ENCODE peak calls at places on chromosomes 6 and 20, in eight cellular contexts. I is cardiac muscle cell, W is brain microvascular endothelial cell, K is fibroblast of pulmonary artery, J is HCT116, U is neural progenitor cell, G is fibroblast of mammary gland, D is AG04449. B is an unnamed sample.

GRCh38 chr6:75689576-75689975 is 59.5 kb upstream of the MYO6 start:
- DNase-seq in I (no peak), W (no peak), K (no peak), J (no peak), U (no peak), G (no peak), D (no peak), B (no peak)

GRCh38 chr6:4759997-4760396 is 16.2 kb upstream of the CDYL start:
- DNase-seq in I (no peak), W (no peak), K (no peak), J (no peak), U (no peak), G (no peak), D (no peak), B (no peak)

GRCh38 chr20:11329271-11329670 is 588.4 kb upstream of the BTBD3 start:
- DNase-seq in I (no peak), W (no peak), K (no peak), J (no peak), U (no peak), G (no peak), D (no peak), B (peak)

GRCh38 chr6:89574860-89575561 is 63.5 kb downstream of the LYRM2 start:
- DNase-seq in I (no peak), W (no peak), K (no peak), J (no peak), U (no peak), G (no peak), D (no peak), B (peak)

GRCh38 chr6:19705606-19706005 is 131.6 kb upstream of the ID4 start:
- DNase-seq in I (no peak), W (no peak), K (no peak), J (no peak), U (no peak), G (no peak), D (no peak), B (peak)

GRCh38 chr6:97316982-97317381 is 34.0 kb upstream of the MMS22L start:
- DNase-seq in I (no peak), W (no peak), K (no peak), J (no peak), U (no peak), G (no peak), D (no peak), B (peak)

GRCh38 chr20:59171986-59172385 is 8.4 kb downstream of the ZNF831 start:
- DNase-seq in I (no peak), W (no peak), K (no peak), J (no peak), U (no peak), G (no peak), D (no peak), B (no peak)

GRCh38 chr6:105424177-105424783 is 21.4 kb upstream of the PREP start:
- DNase-seq in I (peak), W (peak), K (peak), J (peak), U (peak), G (peak), D (no peak), B (peak)

GRCh38 chr6:53894086-53894485 is 99.3 kb downstream of the LRRC1 start:
- DNase-seq in I (peak), W (no peak), K (peak), J (no peak), U (no peak), G (peak), D (no peak), B (peak)

GRCh38 chr20:52192296-52193007 is 873 bp upstream of the ZFP64 start:
- DNase-seq in I (no peak), W (no peak), K (peak), J (peak), U (peak), G (no peak), D (no peak), B (no peak)

GRCh38 chr6:20211941-20212391 is 303 bp downstream of the MBOAT1 start:
- DNase-seq in I (peak), W (no peak), K (peak), J (no peak), U (peak), G (no peak), D (no peak), B (peak)

GRCh38 chr20:34573541-34573940 is 15.0 kb downstream of the MAP1LC3A start:
- DNase-seq in I (no peak), W (no peak), K (no peak), J (no peak), U (no peak), G (no peak), D (no peak), B (no peak)

GRCh38 chr6:132279592-132280139 is 121.6 kb downstream of the MOXD1 start:
- DNase-seq in I (peak), W (peak), K (peak), J (peak), U (peak), G (peak), D (no peak), B (peak)

GRCh38 chr6:15254074-15254975 is 8.5 kb downstream of the JARID2 start:
- DNase-seq in I (peak), W (peak), K (peak), J (no peak), U (peak), G (peak), D (no peak), B (peak)

GRCh38 chr6:98880486-98880885 is 46.1 kb downstream of the POU3F2 start:
- DNase-seq in I (no peak), W (no peak), K (no peak), J (no peak), U (no peak), G (no peak), D (no peak), B (no peak)

GRCh38 chr6:75488026-75488425 is 5.6 kb downstream of the FILIP1 start:
- DNase-seq in I (peak), W (peak), K (peak), J (no peak), U (no peak), G (peak), D (peak), B (no peak)

GRCh38 chr6:15588966-15589634 is 73.7 kb downstream of the DTNBP1 start:
- DNase-seq in I (peak), W (peak), K (peak), J (no peak), U (no peak), G (peak), D (peak), B (peak)

GRCh38 chr6:20943036-20943627 is 408.9 kb downstream of the CDKAL1 start:
- DNase-seq in I (no peak), W (no peak), K (no peak), J (no peak), U (no peak), G (no peak), D (no peak), B (no peak)

GRCh38 chr20:64038252-64038578 is 2.2 kb downstream of the C20orf204 start:
- DNase-seq in I (no peak), W (no peak), K (no peak), J (peak), U (no peak), G (no peak), D (no peak), B (no peak)

GRCh38 chr6:47579040-47579439 is 101.5 kb downstream of the CD2AP start:
- DNase-seq in I (no peak), W (no peak), K (no peak), J (no peak), U (no peak), G (peak), D (no peak), B (no peak)

GRCh38 chr6:134826889-134827737 is 122.8 kb downstream of the ALDH8A1 start:
- DNase-seq in I (peak), W (peak), K (peak), J (no peak), U (no peak), G (peak), D (peak), B (peak)

GRCh38 chr6:160974304-160974771 is 17.2 kb upstream of the MAP3K4 start:
- DNase-seq in I (peak), W (peak), K (peak), J (no peak), U (no peak), G (peak), D (peak), B (peak)

GRCh38 chr6:5569491-5569890 is 308.2 kb downstream of the FARS2 start:
- DNase-seq in I (no peak), W (no peak), K (no peak), J (no peak), U (no peak), G (peak), D (no peak), B (peak)

GRCh38 chr6:296151-297122 is 4.2 kb downstream of the DUSP22 start:
- DNase-seq in I (peak), W (no peak), K (peak), J (no peak), U (no peak), G (no peak), D (no peak), B (no peak)
- TF ChIP-seq CTCF in I (no peak), W (no peak), K (no peak), J (no peak), U (no peak), G (no peak), D (no peak), B (no peak)

GRCh38 chr20:54345301-54345724 is 130.1 kb upstream of the DOK5 start:
- DNase-seq in I (peak), W (peak), K (peak), J (peak), U (no peak), G (peak), D (peak), B (peak)
- H3K4me3 ChIP-seq in I (no peak), W (no peak), K (no peak), J (no peak), U (no peak), G (no peak), D (no peak), B (no peak)

GRCh38 chr6:117829594-117830319 is 77.3 kb upstream of the SLC35F1 start:
- DNase-seq in I (peak), W (peak), K (peak), J (peak), U (peak), G (peak), D (no peak), B (peak)
- TF ChIP-seq CTCF in I (peak), W (peak), K (peak), J (peak), U (peak), G (peak), D (no peak), B (peak)

DNA sequence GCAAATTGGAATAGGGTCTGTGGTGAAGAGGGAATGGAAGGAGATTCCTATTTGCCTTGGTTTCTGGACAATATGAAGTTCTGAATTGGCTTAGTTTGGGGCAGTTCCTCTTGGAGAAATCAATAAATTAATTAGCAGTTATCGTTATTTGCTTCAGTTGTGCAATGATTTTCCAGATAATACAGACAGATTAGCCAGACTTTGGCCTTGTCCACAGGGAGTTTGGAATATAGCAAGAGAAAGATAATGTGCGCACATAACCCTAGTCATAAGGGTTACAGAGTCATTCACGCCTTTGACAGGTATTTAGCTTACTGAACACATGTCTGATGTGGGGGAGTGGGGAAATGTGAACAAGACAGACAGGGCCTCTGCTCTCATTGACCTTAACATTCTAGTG is 1.3 kb downstream of the ATRN start:
- DNase-seq in I (no peak), W (no peak), K (no peak), J (no peak), U (no peak), G (no peak), D (no peak), B (peak)
- H3K4me3 ChIP-seq in I (peak), W (peak), K (peak), J (peak), U (peak), G (peak), D (peak), B (peak)

GRCh38 chr6:66096679-66097078 is 389.7 kb upstream of the EYS start:
- DNase-seq in I (no peak), W (no peak), K (no peak), J (no peak), U (no peak), G (no peak), D (no peak), B (no peak)
- TF ChIP-seq CTCF in I (no peak), W (no peak), K (no peak), J (no peak), U (no peak), G (no peak), D (no peak), B (no peak)

DNA sequence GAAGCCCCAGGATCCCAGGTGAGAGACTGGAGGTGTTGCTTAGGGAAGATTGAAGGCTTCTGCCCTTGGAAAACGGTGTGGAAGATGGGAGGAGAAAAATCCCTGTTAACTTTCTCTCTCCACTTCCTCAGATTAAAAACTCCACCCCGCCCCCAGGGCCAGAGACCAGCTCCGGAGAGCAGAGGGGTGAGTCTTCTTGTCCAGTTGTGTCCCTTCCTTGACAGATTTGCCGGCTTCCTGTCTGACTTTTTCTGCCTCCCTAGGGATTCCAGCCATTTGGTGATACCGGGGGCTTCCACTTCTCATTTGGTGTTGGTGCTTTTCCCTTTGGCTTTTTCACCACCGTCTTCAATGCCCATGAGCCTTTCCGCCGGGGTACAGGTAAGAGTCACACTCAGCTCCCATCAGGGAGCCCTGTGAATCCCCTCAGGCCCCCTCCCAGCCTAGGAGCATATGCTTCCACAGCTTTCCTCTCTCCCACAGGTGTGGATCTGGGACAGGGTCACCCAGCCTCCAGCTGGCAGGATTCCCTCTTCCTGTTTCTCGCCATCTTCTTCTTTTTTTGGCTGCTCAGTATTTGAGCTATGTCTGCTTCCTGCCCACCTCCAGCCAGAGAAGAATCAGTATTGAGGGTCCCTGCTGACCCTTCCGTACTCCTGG is 1.7 kb downstream of the RNF5 start:
- DNase-seq in I (no peak), W (no peak), K (no peak), J (no peak), U (no peak), G (no peak), D (no peak), B (no peak)
- H3K4me3 ChIP-seq in I (no peak), W (no peak), K (no peak), J (no peak), U (peak), G (no peak), D (no peak), B (no peak)

GRCh38 chr6:168334072-168334471 is 14.5 kb upstream of the DACT2 start:
- DNase-seq in I (no peak), W (no peak), K (no peak), J (no peak), U (no peak), G (no peak), D (no peak), B (no peak)

GRCh38 chr6:168332020-168332419 is 12.4 kb upstream of the DACT2 start:
- DNase-seq in I (no peak), W (no peak), K (no peak), J (no peak), U (peak), G (no peak), D (no peak), B (peak)

GRCh38 chr6:168333471-168333870 is 13.9 kb upstream of the DACT2 start:
- DNase-seq in I (no peak), W (no peak), K (no peak), J (no peak), U (no peak), G (no peak), D (no peak), B (no peak)

GRCh38 chr6:168331058-168331457 is 11.5 kb upstream of the DACT2 start:
- DNase-seq in I (peak), W (no peak), K (peak), J (no peak), U (no peak), G (no peak), D (no peak), B (no peak)

GRCh38 chr6:168333039-168333438 is 13.5 kb upstream of the DACT2 start:
- DNase-seq in I (no peak), W (no peak), K (peak), J (peak), U (peak), G (no peak), D (no peak), B (no peak)
- TF ChIP-seq CTCF in I (peak), W (peak), K (peak), J (peak), U (peak), G (peak), D (no peak), B (no peak)

DNA sequence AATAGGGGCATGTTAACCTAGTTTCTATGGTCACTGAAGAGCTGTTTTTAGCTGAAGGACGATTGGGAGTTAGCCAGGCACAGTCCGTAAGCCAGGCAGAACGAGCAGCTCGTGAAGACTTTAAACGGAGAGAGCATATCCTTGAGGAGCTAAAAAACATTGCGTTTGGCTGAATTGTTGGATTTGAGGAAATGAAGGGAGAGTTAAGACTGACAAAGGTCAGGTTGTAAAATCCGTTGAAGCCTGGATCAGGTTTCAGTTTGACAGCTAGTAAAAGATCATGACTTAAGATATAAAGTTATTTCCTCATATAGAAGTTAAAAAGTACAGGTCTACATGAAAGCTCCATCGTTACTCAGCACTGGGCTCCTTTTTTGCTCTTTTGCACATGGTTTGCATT is 2.8 kb downstream of the DBNDD2 start:
- DNase-seq in I (no peak), W (no peak), K (no peak), J (no peak), U (no peak), G (no peak), D (no peak), B (no peak)
- H3K4me3 ChIP-seq in I (no peak), W (no peak), K (no peak), J (no peak), U (no peak), G (no peak), D (no peak), B (no peak)

B was measured in epithelial cell of esophagus.